ENCODE peak calls at places on chromosomes 16 and 17, in six cellular contexts. I, Q, S, J, O and H are unnamed samples.

GRCh38 chr17:32553168-32553567 is 66.4 kb downstream of the CDK5R1 start:
- DNase-seq in Q (no peak), J (no peak), I (no peak), O (no peak), S (no peak), H (no peak)

GRCh38 chr16:89860747-89861304 is 12.6 kb upstream of the TCF25 start:
- DNase-seq in O (peak), S (peak), Q (no peak), J (peak), I (peak), H (no peak)

GRCh38 chr16:11639925-11640899 is 28.0 kb upstream of the SNN start:
- DNase-seq in S (no peak), J (no peak), O (peak), Q (peak), I (peak), H (peak)

GRCh38 chr16:69626256-69626655 is 60.5 kb downstream of the NFAT5 start:
- DNase-seq in Q (no peak), I (no peak), J (no peak), S (no peak), O (no peak), H (peak)

GRCh38 chr16:85169333-85170065 is 57.2 kb upstream of the CIBAR2 start:
- DNase-seq in I (peak), Q (no peak), S (peak), J (no peak), O (no peak), H (peak)

GRCh38 chr17:75412455-75413317 is 7.2 kb upstream of the GRB2 start:
- DNase-seq in S (peak), I (peak), Q (no peak), O (peak), J (peak), H (peak)

GRCh38 chr17:36105718-36106117 is 2.1 kb downstream of the CCL4 start:
- DNase-seq in S (no peak), J (no peak), I (no peak), O (no peak), Q (no peak), H (no peak)

GRCh38 chr16:22660441-22661160 is 149.9 kb downstream of the NPIPB5 start:
- DNase-seq in I (no peak), J (no peak), Q (no peak), O (no peak), S (no peak), H (no peak)

GRCh38 chr16:5071341-5071680 is 332 bp upstream of the ALG1 start:
- DNase-seq in S (no peak), Q (no peak), I (no peak), O (no peak), J (no peak), H (no peak)

GRCh38 chr16:19879241-19879792 is 5.3 kb downstream of the GPRC5B start:
- DNase-seq in Q (no peak), S (peak), O (no peak), J (no peak), I (peak), H (peak)

GRCh38 chr16:2517954-2518605 is 2.1 kb upstream of the AMDHD2 start:
- DNase-seq in I (no peak), S (no peak), Q (no peak), J (no peak), O (no peak), H (no peak)

GRCh38 chr17:46950997-46951621 is 27.9 kb downstream of the RPRML start:
- DNase-seq in I (no peak), Q (no peak), O (no peak), J (no peak), S (no peak), H (no peak)

GRCh38 chr17:18920911-18921441 is 31.0 kb upstream of the SLC5A10 start:
- DNase-seq in S (peak), Q (no peak), J (no peak), I (no peak), O (no peak), H (peak)

GRCh38 chr16:16139061-16139460 is 84.2 kb downstream of the ABCC6 start:
- DNase-seq in I (no peak), O (no peak), S (no peak), J (no peak), Q (no peak), H (no peak)

GRCh38 chr17:75846701-75847594 is 2.7 kb upstream of the UNC13D start:
- DNase-seq in I (no peak), S (no peak), O (no peak), J (no peak), Q (no peak), H (no peak)

GRCh38 chr16:22659933-22660332 is 149.2 kb downstream of the NPIPB5 start:
- DNase-seq in J (no peak), O (no peak), S (no peak), I (no peak), Q (no peak), H (no peak)

GRCh38 chr16:878071-878784 is 77.7 kb upstream of the GNG13 start:
- DNase-seq in Q (no peak), J (peak), O (no peak), I (no peak), S (peak), H (peak)

GRCh38 chr17:72404872-72405271 is 284.1 kb downstream of the SOX9 start:
- DNase-seq in O (no peak), J (no peak), I (no peak), S (no peak), Q (no peak), H (peak)

GRCh38 chr17:68061512-68062313 is 26.2 kb downstream of the KPNA2 start:
- DNase-seq in Q (no peak), S (no peak), I (no peak), O (no peak), J (no peak), H (no peak)

GRCh38 chr17:79622776-79623175 is 11.9 kb upstream of the RBFOX3 start:
- DNase-seq in Q (no peak), I (no peak), J (no peak), S (no peak), O (no peak), H (no peak)

GRCh38 chr17:850828-851759 is 68.9 kb downstream of the MRM3 start:
- DNase-seq in O (no peak), J (no peak), S (no peak), Q (no peak), I (no peak), H (no peak)

GRCh38 chr16:66899945-66900688 is 18.6 kb downstream of the CDH16 start:
- DNase-seq in I (peak), J (no peak), O (no peak), S (no peak), Q (peak), H (peak)

GRCh38 chr16:89388536-89388935 is 101.8 kb downstream of the ANKRD11 start:
- DNase-seq in J (no peak), S (no peak), Q (no peak), O (no peak), I (no peak), H (no peak)

GRCh38 chr16:66481943-66482390 is 54.9 kb downstream of the BEAN1 start:
- DNase-seq in Q (no peak), J (no peak), I (no peak), S (no peak), O (no peak), H (no peak)

GRCh38 chr16:66996324-66996982 is 8.1 kb downstream of the CES4A start:
- DNase-seq in I (no peak), S (no peak), Q (no peak), J (no peak), O (no peak), H (peak)

GRCh38 chr17:21573961-21574610 is 118.2 kb upstream of the KCNJ18 start:
- DNase-seq in S (peak), O (no peak), Q (no peak), J (no peak), I (no peak), H (no peak)

GRCh38 chr17:45092932-45093430 is 31.9 kb downstream of the NMT1 start:
- DNase-seq in J (no peak), Q (peak), I (no peak), O (no peak), S (no peak), H (peak)

GRCh38 chr17:70074991-70075390 is at the start of gene KCNJ16:
- DNase-seq in O (no peak), S (no peak), Q (no peak), J (no peak), I (peak), H (no peak)

GRCh38 chr16:88005148-88005547 is 53.9 kb downstream of the BANP start:
- DNase-seq in I (no peak), S (no peak), Q (no peak), J (no peak), O (peak), H (no peak)

GRCh38 chr17:82160081-82160480 is 52.6 kb downstream of the CCDC57 start:
- DNase-seq in S (no peak), O (no peak), J (no peak), I (peak), Q (no peak), H (no peak)

GRCh38 chr17:32783602-32784001 is 93.3 kb downstream of the MYO1D start:
- DNase-seq in Q (no peak), J (no peak), S (peak), I (peak), O (peak), H (peak)

GRCh38 chr16:89537549-89537925 is 22.9 kb upstream of the RPL13 start:
- DNase-seq in I (no peak), J (no peak), O (no peak), Q (no peak), S (no peak), H (no peak)

GRCh38 chr16:80611171-80611929 is 70.6 kb downstream of the DYNLRB2 start:
- DNase-seq in O (no peak), S (no peak), Q (no peak), I (no peak), J (no peak), H (no peak)

GRCh38 chr17:79942591-79943353 is 92.9 kb downstream of the TBC1D16 start:
- DNase-seq in J (no peak), I (no peak), S (peak), Q (no peak), O (no peak), H (peak)

GRCh38 chr16:69323428-69323827 is 7.0 kb downstream of the PDF start:
- DNase-seq in S (no peak), I (no peak), Q (no peak), J (no peak), O (no peak), H (no peak)

GRCh38 chr16:50273888-50274770 is 7.8 kb downstream of the ADCY7 start:
- DNase-seq in I (no peak), O (peak), J (no peak), S (peak), Q (no peak), H (no peak)

GRCh38 chr17:81026266-81027036 is 8.5 kb upstream of the BAIAP2 start:
- DNase-seq in O (no peak), Q (no peak), I (no peak), J (no peak), S (no peak), H (no peak)

GRCh38 chr17:68963958-68964357 is 8.8 kb upstream of the ABCA8 start:
- DNase-seq in S (no peak), J (no peak), O (no peak), I (no peak), Q (no peak), H (no peak)

GRCh38 chr17:65856865-65857264 is 295.4 kb upstream of the AXIN2 start:
- DNase-seq in O (no peak), I (no peak), S (no peak), J (no peak), Q (no peak), H (peak)